ENCODE peak calls at places on chromosomes 16 and 17, in six cellular contexts. One of them, this sample, is unnamed.

GRCh38 chr17:36933174-36934143 is 3.8 kb upstream of the LHX1 start:
- DNase-seq in H1: no peak
- DNase-seq in K562: no peak
- DNase-seq in HepG2: no peak
- DNase-seq in GM12878: no peak
- DNase-seq in HCT116: no peak
- DNase-seq in this sample: no peak

GRCh38 chr16:27820646-27821345 is 242.7 kb downstream of the GSG1L start:
- DNase-seq in HepG2: no peak
- DNase-seq in HCT116: no peak
- DNase-seq in K562: no peak
- DNase-seq in GM12878: no peak
- DNase-seq in H1: no peak
- DNase-seq in this sample: no peak

GRCh38 chr17:48308591-48308990 is 121.4 kb downstream of the SKAP1 start:
- DNase-seq in GM12878: no peak
- DNase-seq in K562: no peak
- DNase-seq in H1: no peak
- DNase-seq in HepG2: no peak
- DNase-seq in HCT116: no peak
- DNase-seq in this sample: no peak

GRCh38 chr16:74463888-74464287 is 42.6 kb upstream of the CLEC18B start:
- DNase-seq in K562: no peak
- DNase-seq in HepG2: no peak
- DNase-seq in H1: no peak
- DNase-seq in GM12878: no peak
- DNase-seq in HCT116: no peak
- DNase-seq in this sample: no peak

GRCh38 chr16:24116989-24117388 is 139.1 kb upstream of the CACNG3 start:
- DNase-seq in GM12878: no peak
- DNase-seq in HepG2: no peak
- DNase-seq in HCT116: no peak
- DNase-seq in H1: no peak
- DNase-seq in K562: peak; percentile 68
- DNase-seq in this sample: no peak

GRCh38 chr16:57966133-57966805 is 4.7 kb downstream of the CNGB1 start:
- DNase-seq in HCT116: no peak
- DNase-seq in K562: no peak
- DNase-seq in GM12878: no peak
- DNase-seq in HepG2: no peak
- DNase-seq in H1: no peak
- DNase-seq in this sample: no peak

GRCh38 chr16:72174726-72175125 is 2.8 kb upstream of the PMFBP1 start:
- DNase-seq in HepG2: no peak
- DNase-seq in HCT116: no peak
- DNase-seq in K562: no peak
- DNase-seq in GM12878: no peak
- DNase-seq in H1: no peak
- DNase-seq in this sample: no peak

GRCh38 chr17:64706224-64707076 is 44.3 kb upstream of the SMURF2 start:
- DNase-seq in HepG2: peak; percentile 46
- DNase-seq in K562: no peak
- DNase-seq in H1: no peak
- DNase-seq in GM12878: no peak
- DNase-seq in HCT116: peak; percentile 66
- DNase-seq in this sample: no peak

GRCh38 chr16:67543582-67543981 is 15.0 kb downstream of the RIPOR1 start:
- DNase-seq in GM12878: no peak
- DNase-seq in HepG2: no peak
- DNase-seq in H1: no peak
- DNase-seq in K562: no peak
- DNase-seq in HCT116: no peak
- DNase-seq in this sample: no peak

GRCh38 chr17:13099906-13100305 is 82.1 kb upstream of the ELAC2 start:
- DNase-seq in K562: no peak
- DNase-seq in HCT116: no peak
- DNase-seq in GM12878: no peak
- DNase-seq in H1: no peak
- DNase-seq in HepG2: no peak
- DNase-seq in this sample: no peak

GRCh38 chr16:12303649-12304048 is 327.1 kb downstream of the SNX29 start:
- DNase-seq in HCT116: no peak
- DNase-seq in GM12878: no peak
- DNase-seq in HepG2: no peak
- DNase-seq in H1: no peak
- DNase-seq in K562: peak; percentile 12
- DNase-seq in this sample: no peak

GRCh38 chr17:82315703-82316358 is 1.6 kb downstream of the CD7 start:
- DNase-seq in HepG2: no peak
- DNase-seq in K562: no peak
- DNase-seq in HCT116: no peak
- DNase-seq in GM12878: no peak
- DNase-seq in H1: no peak
- DNase-seq in this sample: no peak

GRCh38 chr17:74775409-74776043 is 619 bp downstream of the NAT9 start:
- DNase-seq in K562: no peak
- DNase-seq in GM12878: no peak
- DNase-seq in HCT116: no peak
- DNase-seq in H1: no peak
- DNase-seq in HepG2: no peak
- DNase-seq in this sample: no peak

GRCh38 chr17:58084317-58084981 is 1.2 kb downstream of the DYNLL2 start:
- DNase-seq in H1: no peak
- DNase-seq in HepG2: peak; percentile 75
- DNase-seq in K562: peak; percentile 66
- DNase-seq in HCT116: peak; percentile 56
- DNase-seq in GM12878: peak; percentile 19
- DNase-seq in this sample: no peak

GRCh38 chr17:80986816-80987480 is 4.7 kb upstream of the CHMP6 start:
- DNase-seq in H1: no peak
- DNase-seq in K562: no peak
- DNase-seq in HCT116: no peak
- DNase-seq in HepG2: no peak
- DNase-seq in GM12878: no peak
- DNase-seq in this sample: no peak

GRCh38 chr17:42690596-42690995 is 8.3 kb downstream of the CNTNAP1 start:
- DNase-seq in K562: no peak
- DNase-seq in H1: no peak
- DNase-seq in HepG2: no peak
- DNase-seq in GM12878: no peak
- DNase-seq in HCT116: no peak
- DNase-seq in this sample: no peak

GRCh38 chr16:22948603-22949368 is 134.8 kb downstream of the HS3ST2 start:
- DNase-seq in HCT116: peak; percentile 82
- DNase-seq in GM12878: peak; percentile 8
- DNase-seq in HepG2: peak; percentile 82
- DNase-seq in H1: peak; percentile 56
- DNase-seq in K562: peak; percentile 85
- DNase-seq in this sample: peak; percentile 90

GRCh38 chr16:67504190-67505021 is 21.1 kb upstream of the AGRP start:
- DNase-seq in GM12878: no peak
- DNase-seq in K562: peak; percentile 95
- DNase-seq in HCT116: no peak
- DNase-seq in HepG2: peak; percentile 56
- DNase-seq in H1: no peak
- DNase-seq in this sample: no peak

DNA sequence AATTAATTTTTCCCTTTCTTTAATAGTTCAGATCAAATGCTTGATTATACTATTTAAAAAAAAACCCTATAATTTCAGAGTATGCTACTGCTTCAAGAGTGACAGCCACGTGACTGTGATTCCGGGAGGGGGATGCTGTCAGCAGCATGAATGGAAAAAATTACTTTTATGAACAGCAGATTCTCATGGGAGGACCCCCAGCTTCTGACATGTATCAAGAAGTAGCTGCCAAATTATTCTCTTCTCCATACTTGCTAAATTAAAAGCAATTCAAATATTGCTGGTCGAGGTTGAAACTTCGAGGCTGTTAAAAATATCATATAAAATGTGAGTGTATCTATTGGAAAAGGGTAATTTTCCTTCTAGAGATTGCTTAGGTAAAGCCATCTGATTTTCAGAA is 95.0 kb downstream of the HS3ST4 start:
- DNase-seq in HCT116: no peak
- DNase-seq in K562: no peak
- DNase-seq in HepG2: no peak
- DNase-seq in H1: no peak
- DNase-seq in GM12878: no peak
- DNase-seq in this sample: no peak
- H3K9ac ChIP-seq in HCT116: no peak overlapping the region
- H3K9ac ChIP-seq in K562: no peak overlapping the region
- H3K9ac ChIP-seq in HepG2: no peak overlapping the region
- H3K9ac ChIP-seq in H1: no peak overlapping the region
- H3K9ac ChIP-seq in GM12878: no peak overlapping the region
- H3K9ac ChIP-seq in this sample: no peak overlapping the region

GRCh38 chr16:9095998-9096397 is 4.6 kb downstream of the HAPSTR1 start:
- DNase-seq in HepG2: no peak
- DNase-seq in HCT116: no peak
- DNase-seq in K562: no peak
- DNase-seq in H1: no peak
- DNase-seq in GM12878: no peak
- DNase-seq in this sample: no peak

GRCh38 chr16:9092963-9093477 is 1.6 kb downstream of the HAPSTR1 start:
- DNase-seq in K562: peak; percentile 41
- DNase-seq in HepG2: no peak
- DNase-seq in HCT116: no peak
- DNase-seq in H1: no peak
- DNase-seq in GM12878: no peak
- DNase-seq in this sample: no peak

GRCh38 chr16:9094008-9094846 is 2.8 kb downstream of the HAPSTR1 start:
- DNase-seq in H1: no peak
- DNase-seq in HCT116: no peak
- DNase-seq in K562: no peak
- DNase-seq in HepG2: no peak
- DNase-seq in GM12878: no peak
- DNase-seq in this sample: no peak

GRCh38 chr16:9096416-9096952 is 5.0 kb downstream of the HAPSTR1 start:
- DNase-seq in HCT116: no peak
- DNase-seq in K562: no peak
- DNase-seq in HepG2: no peak
- DNase-seq in GM12878: no peak
- DNase-seq in H1: no peak
- DNase-seq in this sample: no peak

GRCh38 chr16:9095171-9095570 is 3.7 kb downstream of the HAPSTR1 start:
- DNase-seq in HCT116: no peak
- DNase-seq in K562: no peak
- DNase-seq in H1: no peak
- DNase-seq in GM12878: no peak
- DNase-seq in HepG2: no peak
- DNase-seq in this sample: no peak
- H3K4me1 ChIP-seq in HCT116: peaks cover 73% of the 10 kb centered on the region
- H3K4me1 ChIP-seq in K562: peaks cover 34% of the 10 kb centered on the region
- H3K4me1 ChIP-seq in H1: peaks cover 9% of the 10 kb centered on the region
- H3K4me1 ChIP-seq in GM12878: peaks cover 17% of the 10 kb centered on the region
- H3K4me1 ChIP-seq in HepG2: peaks cover 77% of the 10 kb centered on the region
- H3K4me1 ChIP-seq in this sample: peaks cover 2% of the 10 kb centered on the region

DNA sequence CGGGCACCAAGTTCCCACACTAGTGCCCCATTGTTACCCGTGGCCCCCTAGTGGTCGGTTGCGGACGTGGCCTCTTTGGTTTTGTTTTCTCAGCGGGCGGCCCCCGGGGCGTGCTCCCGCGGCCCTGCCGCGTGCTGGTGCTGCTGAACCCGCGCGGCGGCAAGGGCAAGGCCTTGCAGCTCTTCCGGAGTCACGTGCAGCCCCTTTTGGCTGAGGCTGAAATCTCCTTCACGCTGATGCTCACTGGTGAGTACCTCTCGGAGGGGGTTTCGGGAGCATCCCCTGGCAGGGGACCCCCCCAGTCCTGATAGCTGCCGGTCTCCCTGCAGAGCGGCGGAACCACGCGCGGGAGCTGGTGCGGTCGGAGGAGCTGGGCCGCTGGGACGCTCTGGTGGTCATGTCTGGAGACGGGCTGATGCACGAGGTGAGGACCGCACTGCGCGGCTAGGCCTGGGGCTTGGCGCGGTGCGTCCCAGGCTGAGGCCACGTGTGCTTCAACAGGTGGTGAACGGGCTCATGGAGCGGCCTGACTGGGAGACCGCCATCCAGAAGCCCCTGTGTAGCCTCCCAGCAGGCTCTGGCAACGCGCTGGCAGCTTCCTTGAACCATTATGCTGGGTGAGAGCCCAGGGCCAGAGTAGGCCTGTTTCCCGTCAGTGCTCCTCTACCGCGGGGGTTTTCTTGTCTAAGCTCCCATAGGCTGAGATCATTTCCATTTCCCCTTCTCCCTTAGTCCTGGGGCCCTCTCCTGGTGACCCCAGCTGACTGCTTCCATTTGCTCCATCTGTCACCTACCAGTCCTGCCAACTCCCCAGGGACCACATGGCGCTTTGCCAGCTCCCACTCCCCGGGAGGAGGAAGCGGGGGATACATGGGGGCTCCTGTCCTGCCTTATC is 1.7 kb downstream of the SPHK1 start:
- DNase-seq in HCT116: peak; percentile 68
- DNase-seq in GM12878: no peak
- DNase-seq in H1: no peak
- DNase-seq in HepG2: peak; percentile 85
- DNase-seq in K562: peak; percentile 94
- DNase-seq in this sample: no peak
- TF ChIP-seq ZNF274 in HCT116: no peak
- TF ChIP-seq ZNF274 in GM12878: no peak
- TF ChIP-seq ZNF274 in H1: no peak
- TF ChIP-seq ZNF274 in HepG2: peak; percentile 99
- TF ChIP-seq ZNF274 in K562: no peak
- TF ChIP-seq ZNF274 in this sample: no peak

GRCh38 chr16:10968509-10968908 is 24.1 kb downstream of the CLEC16A start:
- DNase-seq in K562: no peak
- DNase-seq in GM12878: no peak
- DNase-seq in HepG2: no peak
- DNase-seq in HCT116: no peak
- DNase-seq in H1: no peak
- DNase-seq in this sample: no peak

GRCh38 chr16:10969615-10970014 is 25.3 kb downstream of the CLEC16A start:
- DNase-seq in K562: no peak
- DNase-seq in GM12878: no peak
- DNase-seq in H1: no peak
- DNase-seq in HCT116: no peak
- DNase-seq in HepG2: no peak
- DNase-seq in this sample: no peak

GRCh38 chr16:10967981-10968380 is 23.6 kb downstream of the CLEC16A start:
- DNase-seq in H1: no peak
- DNase-seq in HepG2: no peak
- DNase-seq in HCT116: no peak
- DNase-seq in K562: no peak
- DNase-seq in GM12878: no peak
- DNase-seq in this sample: no peak

GRCh38 chr16:10971560-10971961 is 27.2 kb downstream of the CLEC16A start:
- DNase-seq in HepG2: peak; percentile 70
- DNase-seq in H1: no peak
- DNase-seq in K562: peak; percentile 83
- DNase-seq in GM12878: no peak
- DNase-seq in HCT116: peak; percentile 47
- DNase-seq in this sample: peak; percentile 95

DNA sequence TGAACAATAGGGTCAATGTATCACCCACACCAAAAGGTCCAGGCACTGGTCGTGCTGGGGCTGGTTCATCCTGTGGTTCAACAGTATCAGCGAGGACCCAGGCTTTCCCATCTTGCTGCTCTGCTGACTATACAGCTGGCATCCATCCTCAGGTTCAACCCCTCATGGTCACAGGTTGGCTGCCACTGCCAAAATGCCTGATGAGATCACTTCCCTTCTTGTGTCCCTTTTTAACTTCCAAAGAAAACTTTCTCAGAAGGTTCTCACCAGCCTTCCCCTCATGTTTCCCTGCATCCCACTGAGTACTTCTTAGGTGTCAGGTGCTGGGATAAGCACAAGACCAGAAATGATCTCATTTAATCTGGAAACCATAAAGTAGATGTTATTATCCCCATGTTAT is 25.7 kb downstream of the CLEC16A start:
- DNase-seq in HCT116: no peak
- DNase-seq in GM12878: no peak
- DNase-seq in H1: no peak
- DNase-seq in HepG2: no peak
- DNase-seq in K562: no peak
- DNase-seq in this sample: no peak
- H3K9ac ChIP-seq in HCT116: no peak overlapping the region
- H3K9ac ChIP-seq in GM12878: no peak overlapping the region
- H3K9ac ChIP-seq in H1: no peak overlapping the region
- H3K9ac ChIP-seq in HepG2: no peak overlapping the region
- H3K9ac ChIP-seq in K562: no peak overlapping the region
- H3K9ac ChIP-seq in this sample: no peak overlapping the region

This sample was measured in NT2/D1.